ENCODE peak calls at places on chromosomes 16 and 17, in seven cellular contexts. B is pancreas; X is effector memory CD4-positive, alpha-beta T cell; R is RWPE1; K is PC-3; F is activated CD8-positive, alpha-beta memory T cell treated with anti-CD3 and anti-CD28 coated beads for 4 hours; I is iPS-NIHi11. M is an unnamed sample.

GRCh38 chr17:41003926-41004325 is 4.2 kb upstream of the KRTAP3-2 start:
- DNase-seq in F (no peak), I (no peak), B (no peak), R (no peak), K (no peak), X (no peak), M (no peak)

GRCh38 chr16:86975445-86975844 is 341.7 kb downstream of the C16orf95 start:
- DNase-seq in X (no peak), I (peak; percentile 84), K (peak; percentile 78), B (no peak), F (no peak), R (peak; percentile 75), M (peak; percentile 52)

GRCh38 chr16:14321542-14321941 is 250.4 kb downstream of the MRTFB start:
- DNase-seq in B (peak; percentile 93), R (no peak), K (no peak), I (peak; percentile 36), X (no peak), F (no peak), M (no peak)

GRCh38 chr17:29577009-29577777 is 8.7 kb downstream of the TP53I13 start:
- DNase-seq in K (no peak), X (no peak), F (no peak), B (no peak), I (no peak), R (no peak), M (no peak)

GRCh38 chr16:9393601-9394000 is 302.2 kb downstream of the HAPSTR1 start:
- DNase-seq in F (no peak), R (no peak), K (no peak), I (no peak), B (no peak), X (no peak), M (no peak)

GRCh38 chr17:50884354-50885311 is 18.5 kb upstream of the TOB1 start:
- DNase-seq in X (no peak), B (no peak), K (no peak), R (peak; percentile 25), F (no peak), I (no peak), M (no peak)

GRCh38 chr16:8741636-8742427 is 55.6 kb downstream of the TMEM186 start:
- DNase-seq in I (no peak), X (no peak), K (no peak), F (no peak), R (no peak), B (no peak), M (no peak)

GRCh38 chr17:63995626-63996025 is 2.5 kb upstream of the PRR29 start:
- DNase-seq in X (no peak), F (no peak), I (no peak), B (no peak), R (no peak), K (no peak), M (no peak)

GRCh38 chr16:26433807-26434206 is 632.9 kb upstream of the C16orf82 start:
- DNase-seq in B (no peak), F (no peak), K (no peak), X (no peak), R (no peak), I (no peak), M (no peak)

GRCh38 chr16:72896719-72897118 is 151.2 kb downstream of the ZFHX3 start:
- DNase-seq in R (no peak), X (no peak), F (no peak), B (no peak), K (no peak), I (no peak), M (no peak)

GRCh38 chr17:41404024-41404651 is 6.7 kb upstream of the KRT31 start:
- DNase-seq in F (peak; percentile 4), I (no peak), R (peak; percentile 94), B (no peak), K (peak; percentile 92), X (peak; percentile 12), M (peak; percentile 80)

GRCh38 chr16:30562021-30562420 is 3.8 kb upstream of the ZNF764 start:
- DNase-seq in X (no peak), F (no peak), K (no peak), R (no peak), B (no peak), I (no peak), M (no peak)

GRCh38 chr17:74677558-74678466 is 34.9 kb downstream of the CD300LF start:
- DNase-seq in X (no peak), K (peak; percentile 24), F (no peak), B (no peak), R (no peak), I (no peak), M (no peak)

GRCh38 chr17:680554-680953 is 34.1 kb downstream of the VPS53 start:
- DNase-seq in K (no peak), X (no peak), R (no peak), F (no peak), B (no peak), I (no peak), M (no peak)

GRCh38 chr16:67928561-67929364 is 2.9 kb downstream of the CTRL start:
- DNase-seq in R (peak; percentile 77), B (peak; percentile 84), K (peak; percentile 70), X (peak; percentile 51), I (peak; percentile 90), F (peak; percentile 40), M (no peak)

GRCh38 chr16:84988328-84989080 is 22.8 kb downstream of the ZDHHC7 start:
- DNase-seq in B (no peak), I (no peak), X (no peak), F (no peak), R (no peak), K (no peak), M (no peak)

GRCh38 chr16:878886-879285 is 78.4 kb upstream of the GNG13 start:
- DNase-seq in B (no peak), K (no peak), X (no peak), R (no peak), F (no peak), I (no peak), M (no peak)

GRCh38 chr16:46789499-46790414 is 41.2 kb downstream of the C16orf87 start:
- DNase-seq in R (peak; percentile 63), I (peak; percentile 93), F (peak; percentile 42), B (peak; percentile 88), K (peak; percentile 43), X (peak; percentile 74), M (no peak)

GRCh38 chr17:6365187-6365943 is 69.6 kb downstream of the AIPL1 start:
- DNase-seq in R (peak; percentile 64), X (no peak), I (no peak), F (no peak), K (peak; percentile 92), B (no peak), M (no peak)

GRCh38 chr17:32266389-32267269 is 997 bp downstream of the RHBDL3 start:
- DNase-seq in K (no peak), I (peak; percentile 65), F (no peak), B (no peak), R (no peak), X (no peak), M (no peak)

GRCh38 chr16:79139799-79140198 is 460.7 kb downstream of the MAF start:
- DNase-seq in X (no peak), I (no peak), F (no peak), B (no peak), R (no peak), K (no peak), M (no peak)

GRCh38 chr16:64627288-64627687 is 494.6 kb downstream of the CDH11 start:
- DNase-seq in I (peak; percentile 23), B (no peak), X (no peak), F (no peak), R (no peak), K (no peak), M (no peak)

GRCh38 chr17:83195330-83196087 is 116.1 kb downstream of the METRNL start:
- DNase-seq in X (no peak), B (peak; percentile 55), F (no peak), R (peak; percentile 20), I (no peak), K (no peak), M (no peak)

GRCh38 chr17:69175262-69175811 is 33.6 kb upstream of the ABCA6 start:
- DNase-seq in X (no peak), F (no peak), K (no peak), I (no peak), R (no peak), B (no peak), M (no peak)

GRCh38 chr17:1149869-1150268 is 29.9 kb downstream of the ABR start:
- DNase-seq in X (no peak), I (no peak), K (no peak), F (no peak), R (no peak), B (no peak), M (no peak)

GRCh38 chr16:79571065-79571697 is 29.4 kb downstream of the MAF start:
- DNase-seq in K (no peak), X (no peak), B (no peak), R (no peak), F (no peak), I (no peak), M (no peak)

GRCh38 chr16:28292731-28293588 is 635 bp downstream of the SBK1 start:
- DNase-seq in X (no peak), I (peak; percentile 83), B (peak; percentile 54), F (no peak), K (no peak), R (no peak), M (no peak)

GRCh38 chr17:44774271-44775135 is 15.7 kb downstream of the ADAM11 start:
- DNase-seq in F (peak; percentile 75), R (peak; percentile 94), B (peak; percentile 94), X (peak; percentile 70), K (peak; percentile 97), I (peak; percentile 99), M (no peak)

GRCh38 chr16:1428511-1428910 is 2.4 kb upstream of the PERCC1 start:
- DNase-seq in K (no peak), R (no peak), B (no peak), I (peak; percentile 95), X (no peak), F (no peak), M (no peak)

GRCh38 chr16:86664518-86665318 is 86.4 kb downstream of the FOXL1 start:
- DNase-seq in I (no peak), X (no peak), R (peak; percentile 86), K (peak; percentile 91), B (no peak), F (peak; percentile 2), M (peak; percentile 83)